ENCODE peak calls at places on chromosome 4, in eight cellular contexts. One of them, this sample, is unnamed.

GRCh38 chr4:165631208-165631894 is 241.7 kb upstream of the TLL1 start:
- DNase-seq in activated CD8-positive, alpha-beta memory T cell treated with anti-CD3 and anti-CD28 coated beads, Interleukin-2, amount 50 U/mL, for 48 hours: no peak
- DNase-seq in kidney tubule cell: no peak
- DNase-seq in neuronal stem cell: no peak
- DNase-seq in MCF 10A: peak; percentile 22
- DNase-seq in stimulated activated CD8-positive, alpha-beta memory T cell treated with anti-CD3 and anti-CD28 coated beads, Interleukin-2, amount 100 ng/mL, for 48 hours: no peak
- DNase-seq in activated CD4-positive, alpha-beta T cell treated with anti-CD3 and anti-CD28 coated beads for 4 hours: no peak
- DNase-seq in HT1080: no peak
- DNase-seq in this sample: no peak

GRCh38 chr4:153143527-153144348 is 60.5 kb upstream of the TRIM2 start:
- DNase-seq in kidney tubule cell: peak; percentile 70
- DNase-seq in HT1080: peak; percentile 72
- DNase-seq in activated CD4-positive, alpha-beta T cell treated with anti-CD3 and anti-CD28 coated beads for 4 hours: no peak
- DNase-seq in neuronal stem cell: no peak
- DNase-seq in MCF 10A: peak; percentile 43
- DNase-seq in activated CD8-positive, alpha-beta memory T cell treated with anti-CD3 and anti-CD28 coated beads, Interleukin-2, amount 50 U/mL, for 48 hours: no peak
- DNase-seq in stimulated activated CD8-positive, alpha-beta memory T cell treated with anti-CD3 and anti-CD28 coated beads, Interleukin-2, amount 100 ng/mL, for 48 hours: no peak
- DNase-seq in this sample: peak; percentile 35

GRCh38 chr4:153374471-153374870 is 30.0 kb downstream of the MND1 start:
- DNase-seq in kidney tubule cell: no peak
- DNase-seq in MCF 10A: no peak
- DNase-seq in stimulated activated CD8-positive, alpha-beta memory T cell treated with anti-CD3 and anti-CD28 coated beads, Interleukin-2, amount 100 ng/mL, for 48 hours: no peak
- DNase-seq in neuronal stem cell: no peak
- DNase-seq in HT1080: no peak
- DNase-seq in activated CD4-positive, alpha-beta T cell treated with anti-CD3 and anti-CD28 coated beads for 4 hours: no peak
- DNase-seq in activated CD8-positive, alpha-beta memory T cell treated with anti-CD3 and anti-CD28 coated beads, Interleukin-2, amount 50 U/mL, for 48 hours: no peak
- DNase-seq in this sample: no peak

GRCh38 chr4:22593933-22594332 is 78.1 kb upstream of the ADGRA3 start:
- DNase-seq in HT1080: no peak
- DNase-seq in activated CD8-positive, alpha-beta memory T cell treated with anti-CD3 and anti-CD28 coated beads, Interleukin-2, amount 50 U/mL, for 48 hours: no peak
- DNase-seq in activated CD4-positive, alpha-beta T cell treated with anti-CD3 and anti-CD28 coated beads for 4 hours: no peak
- DNase-seq in stimulated activated CD8-positive, alpha-beta memory T cell treated with anti-CD3 and anti-CD28 coated beads, Interleukin-2, amount 100 ng/mL, for 48 hours: no peak
- DNase-seq in neuronal stem cell: no peak
- DNase-seq in MCF 10A: no peak
- DNase-seq in kidney tubule cell: no peak
- DNase-seq in this sample: no peak

GRCh38 chr4:154982187-154983047 is 201.3 kb downstream of the RBM46 start:
- DNase-seq in activated CD8-positive, alpha-beta memory T cell treated with anti-CD3 and anti-CD28 coated beads, Interleukin-2, amount 50 U/mL, for 48 hours: peak; percentile 54
- DNase-seq in stimulated activated CD8-positive, alpha-beta memory T cell treated with anti-CD3 and anti-CD28 coated beads, Interleukin-2, amount 100 ng/mL, for 48 hours: peak; percentile 8
- DNase-seq in activated CD4-positive, alpha-beta T cell treated with anti-CD3 and anti-CD28 coated beads for 4 hours: peak; percentile 4
- DNase-seq in MCF 10A: peak; percentile 82
- DNase-seq in HT1080: peak; percentile 55
- DNase-seq in neuronal stem cell: peak; percentile 58
- DNase-seq in kidney tubule cell: peak; percentile 51
- DNase-seq in this sample: peak; percentile 28

GRCh38 chr4:122588453-122589238 is 32.2 kb downstream of the IL21 start:
- DNase-seq in HT1080: peak; percentile 51
- DNase-seq in activated CD8-positive, alpha-beta memory T cell treated with anti-CD3 and anti-CD28 coated beads, Interleukin-2, amount 50 U/mL, for 48 hours: no peak
- DNase-seq in activated CD4-positive, alpha-beta T cell treated with anti-CD3 and anti-CD28 coated beads for 4 hours: no peak
- DNase-seq in MCF 10A: peak; percentile 24
- DNase-seq in kidney tubule cell: no peak
- DNase-seq in stimulated activated CD8-positive, alpha-beta memory T cell treated with anti-CD3 and anti-CD28 coated beads, Interleukin-2, amount 100 ng/mL, for 48 hours: no peak
- DNase-seq in neuronal stem cell: no peak
- DNase-seq in this sample: no peak

GRCh38 chr4:89000844-89001360 is 56.1 kb downstream of the FAM13A start:
- DNase-seq in MCF 10A: peak; percentile 64
- DNase-seq in activated CD4-positive, alpha-beta T cell treated with anti-CD3 and anti-CD28 coated beads for 4 hours: no peak
- DNase-seq in neuronal stem cell: no peak
- DNase-seq in stimulated activated CD8-positive, alpha-beta memory T cell treated with anti-CD3 and anti-CD28 coated beads, Interleukin-2, amount 100 ng/mL, for 48 hours: no peak
- DNase-seq in HT1080: peak; percentile 83
- DNase-seq in activated CD8-positive, alpha-beta memory T cell treated with anti-CD3 and anti-CD28 coated beads, Interleukin-2, amount 50 U/mL, for 48 hours: no peak
- DNase-seq in kidney tubule cell: peak; percentile 75
- DNase-seq in this sample: no peak

GRCh38 chr4:23877758-23878229 is 12.1 kb downstream of the PPARGC1A start:
- DNase-seq in HT1080: peak; percentile 80
- DNase-seq in activated CD8-positive, alpha-beta memory T cell treated with anti-CD3 and anti-CD28 coated beads, Interleukin-2, amount 50 U/mL, for 48 hours: no peak
- DNase-seq in neuronal stem cell: no peak
- DNase-seq in activated CD4-positive, alpha-beta T cell treated with anti-CD3 and anti-CD28 coated beads for 4 hours: no peak
- DNase-seq in MCF 10A: peak; percentile 45
- DNase-seq in stimulated activated CD8-positive, alpha-beta memory T cell treated with anti-CD3 and anti-CD28 coated beads, Interleukin-2, amount 100 ng/mL, for 48 hours: no peak
- DNase-seq in kidney tubule cell: peak; percentile 70
- DNase-seq in this sample: peak; percentile 41

GRCh38 chr4:76177709-76178108 is 29.5 kb upstream of the NUP54 start:
- DNase-seq in stimulated activated CD8-positive, alpha-beta memory T cell treated with anti-CD3 and anti-CD28 coated beads, Interleukin-2, amount 100 ng/mL, for 48 hours: no peak
- DNase-seq in activated CD8-positive, alpha-beta memory T cell treated with anti-CD3 and anti-CD28 coated beads, Interleukin-2, amount 50 U/mL, for 48 hours: no peak
- DNase-seq in HT1080: no peak
- DNase-seq in neuronal stem cell: no peak
- DNase-seq in MCF 10A: no peak
- DNase-seq in kidney tubule cell: no peak
- DNase-seq in activated CD4-positive, alpha-beta T cell treated with anti-CD3 and anti-CD28 coated beads for 4 hours: no peak
- DNase-seq in this sample: no peak

GRCh38 chr4:41877020-41877796 is 58.0 kb upstream of the TMEM33 start:
- DNase-seq in kidney tubule cell: no peak
- DNase-seq in stimulated activated CD8-positive, alpha-beta memory T cell treated with anti-CD3 and anti-CD28 coated beads, Interleukin-2, amount 100 ng/mL, for 48 hours: no peak
- DNase-seq in activated CD8-positive, alpha-beta memory T cell treated with anti-CD3 and anti-CD28 coated beads, Interleukin-2, amount 50 U/mL, for 48 hours: no peak
- DNase-seq in MCF 10A: no peak
- DNase-seq in neuronal stem cell: no peak
- DNase-seq in HT1080: no peak
- DNase-seq in activated CD4-positive, alpha-beta T cell treated with anti-CD3 and anti-CD28 coated beads for 4 hours: no peak
- DNase-seq in this sample: no peak

GRCh38 chr4:304987-305680 is at the start of gene ZNF732:
- DNase-seq in stimulated activated CD8-positive, alpha-beta memory T cell treated with anti-CD3 and anti-CD28 coated beads, Interleukin-2, amount 100 ng/mL, for 48 hours: no peak
- DNase-seq in MCF 10A: peak; percentile 89
- DNase-seq in activated CD8-positive, alpha-beta memory T cell treated with anti-CD3 and anti-CD28 coated beads, Interleukin-2, amount 50 U/mL, for 48 hours: no peak
- DNase-seq in kidney tubule cell: peak; percentile 44
- DNase-seq in HT1080: no peak
- DNase-seq in neuronal stem cell: peak; percentile 87
- DNase-seq in activated CD4-positive, alpha-beta T cell treated with anti-CD3 and anti-CD28 coated beads for 4 hours: no peak
- DNase-seq in this sample: peak; percentile 27

GRCh38 chr4:76035799-76036389 is at the start of gene CXCL11:
- DNase-seq in activated CD8-positive, alpha-beta memory T cell treated with anti-CD3 and anti-CD28 coated beads, Interleukin-2, amount 50 U/mL, for 48 hours: no peak
- DNase-seq in HT1080: no peak
- DNase-seq in stimulated activated CD8-positive, alpha-beta memory T cell treated with anti-CD3 and anti-CD28 coated beads, Interleukin-2, amount 100 ng/mL, for 48 hours: no peak
- DNase-seq in kidney tubule cell: peak; percentile 38
- DNase-seq in MCF 10A: peak; percentile 21
- DNase-seq in activated CD4-positive, alpha-beta T cell treated with anti-CD3 and anti-CD28 coated beads for 4 hours: no peak
- DNase-seq in neuronal stem cell: no peak
- DNase-seq in this sample: no peak

GRCh38 chr4:180449395-180449956 is 1793.7 kb upstream of the TENM3 start:
- DNase-seq in activated CD4-positive, alpha-beta T cell treated with anti-CD3 and anti-CD28 coated beads for 4 hours: no peak
- DNase-seq in kidney tubule cell: peak; percentile 70
- DNase-seq in MCF 10A: peak; percentile 77
- DNase-seq in stimulated activated CD8-positive, alpha-beta memory T cell treated with anti-CD3 and anti-CD28 coated beads, Interleukin-2, amount 100 ng/mL, for 48 hours: no peak
- DNase-seq in HT1080: peak; percentile 60
- DNase-seq in neuronal stem cell: no peak
- DNase-seq in activated CD8-positive, alpha-beta memory T cell treated with anti-CD3 and anti-CD28 coated beads, Interleukin-2, amount 50 U/mL, for 48 hours: no peak
- DNase-seq in this sample: no peak